ENCODE peak calls at places on chromosomes 4 and X, in seven cellular contexts. One of them, this sample, is unnamed.

GRCh38 chr4:117467404-117467803 is 382.0 kb upstream of the TRAM1L1 start:
- DNase-seq in activated T-helper 9 cell treated with anti-CD3 and anti-CD28 coated beads, Interleukin-2, amount 50 U/mL, for 16 hours: no peak
- DNase-seq in left lung: no peak
- DNase-seq in activated naive CD4-positive, alpha-beta T cell treated with anti-CD3 and anti-CD28 coated beads, Interleukin-2, amount 50 U/mL, for 72 hours: no peak
- DNase-seq in GM20000: no peak
- DNase-seq in NCI-H2171: no peak
- DNase-seq in stimulated activated CD8-positive, alpha-beta memory T cell treated with anti-CD3 and anti-CD28 coated beads, Interleukin-7, amount 100 ng/mL, for 48 hours: no peak
- DNase-seq in this sample: no peak

GRCh38 chrX:418927-419729 is 32.4 kb upstream of the PPP2R3B start:
- DNase-seq in activated T-helper 9 cell treated with anti-CD3 and anti-CD28 coated beads, Interleukin-2, amount 50 U/mL, for 16 hours: no peak
- DNase-seq in left lung: peak; percentile 76
- DNase-seq in activated naive CD4-positive, alpha-beta T cell treated with anti-CD3 and anti-CD28 coated beads, Interleukin-2, amount 50 U/mL, for 72 hours: no peak
- DNase-seq in GM20000: no peak
- DNase-seq in NCI-H2171: no peak
- DNase-seq in stimulated activated CD8-positive, alpha-beta memory T cell treated with anti-CD3 and anti-CD28 coated beads, Interleukin-7, amount 100 ng/mL, for 48 hours: no peak
- DNase-seq in this sample: no peak

GRCh38 chr4:74181225-74181624 is 23.3 kb downstream of the MTHFD2L start:
- DNase-seq in activated T-helper 9 cell treated with anti-CD3 and anti-CD28 coated beads, Interleukin-2, amount 50 U/mL, for 16 hours: no peak
- DNase-seq in left lung: no peak
- DNase-seq in activated naive CD4-positive, alpha-beta T cell treated with anti-CD3 and anti-CD28 coated beads, Interleukin-2, amount 50 U/mL, for 72 hours: no peak
- DNase-seq in GM20000: no peak
- DNase-seq in NCI-H2171: no peak
- DNase-seq in stimulated activated CD8-positive, alpha-beta memory T cell treated with anti-CD3 and anti-CD28 coated beads, Interleukin-7, amount 100 ng/mL, for 48 hours: no peak
- DNase-seq in this sample: no peak

GRCh38 chr4:40020221-40020620 is 36.4 kb upstream of the N4BP2 start:
- DNase-seq in activated T-helper 9 cell treated with anti-CD3 and anti-CD28 coated beads, Interleukin-2, amount 50 U/mL, for 16 hours: no peak
- DNase-seq in left lung: no peak
- DNase-seq in activated naive CD4-positive, alpha-beta T cell treated with anti-CD3 and anti-CD28 coated beads, Interleukin-2, amount 50 U/mL, for 72 hours: no peak
- DNase-seq in GM20000: no peak
- DNase-seq in NCI-H2171: no peak
- DNase-seq in stimulated activated CD8-positive, alpha-beta memory T cell treated with anti-CD3 and anti-CD28 coated beads, Interleukin-7, amount 100 ng/mL, for 48 hours: no peak
- DNase-seq in this sample: no peak

GRCh38 chr4:124206779-124207605 is 505.5 kb downstream of the ANKRD50 start:
- DNase-seq in activated T-helper 9 cell treated with anti-CD3 and anti-CD28 coated beads, Interleukin-2, amount 50 U/mL, for 16 hours: no peak
- DNase-seq in left lung: no peak
- DNase-seq in activated naive CD4-positive, alpha-beta T cell treated with anti-CD3 and anti-CD28 coated beads, Interleukin-2, amount 50 U/mL, for 72 hours: no peak
- DNase-seq in GM20000: no peak
- DNase-seq in NCI-H2171: no peak
- DNase-seq in stimulated activated CD8-positive, alpha-beta memory T cell treated with anti-CD3 and anti-CD28 coated beads, Interleukin-7, amount 100 ng/mL, for 48 hours: no peak
- DNase-seq in this sample: no peak

GRCh38 chr4:8592366-8593267 is at the start of gene CPZ:
- DNase-seq in activated T-helper 9 cell treated with anti-CD3 and anti-CD28 coated beads, Interleukin-2, amount 50 U/mL, for 16 hours: no peak
- DNase-seq in left lung: peak; percentile 77
- DNase-seq in activated naive CD4-positive, alpha-beta T cell treated with anti-CD3 and anti-CD28 coated beads, Interleukin-2, amount 50 U/mL, for 72 hours: no peak
- DNase-seq in GM20000: no peak
- DNase-seq in NCI-H2171: no peak
- DNase-seq in stimulated activated CD8-positive, alpha-beta memory T cell treated with anti-CD3 and anti-CD28 coated beads, Interleukin-7, amount 100 ng/mL, for 48 hours: no peak
- DNase-seq in this sample: no peak

GRCh38 chrX:134969726-134970125 is 21.1 kb upstream of the SMIM10 start:
- DNase-seq in activated T-helper 9 cell treated with anti-CD3 and anti-CD28 coated beads, Interleukin-2, amount 50 U/mL, for 16 hours: no peak
- DNase-seq in left lung: no peak
- DNase-seq in activated naive CD4-positive, alpha-beta T cell treated with anti-CD3 and anti-CD28 coated beads, Interleukin-2, amount 50 U/mL, for 72 hours: no peak
- DNase-seq in GM20000: no peak
- DNase-seq in NCI-H2171: no peak
- DNase-seq in stimulated activated CD8-positive, alpha-beta memory T cell treated with anti-CD3 and anti-CD28 coated beads, Interleukin-7, amount 100 ng/mL, for 48 hours: no peak
- DNase-seq in this sample: peak; percentile 27

GRCh38 chrX:11329016-11329415 is 35.8 kb downstream of the AMELX start:
- DNase-seq in activated T-helper 9 cell treated with anti-CD3 and anti-CD28 coated beads, Interleukin-2, amount 50 U/mL, for 16 hours: no peak
- DNase-seq in left lung: no peak
- DNase-seq in activated naive CD4-positive, alpha-beta T cell treated with anti-CD3 and anti-CD28 coated beads, Interleukin-2, amount 50 U/mL, for 72 hours: no peak
- DNase-seq in GM20000: no peak
- DNase-seq in NCI-H2171: no peak
- DNase-seq in stimulated activated CD8-positive, alpha-beta memory T cell treated with anti-CD3 and anti-CD28 coated beads, Interleukin-7, amount 100 ng/mL, for 48 hours: no peak
- DNase-seq in this sample: no peak

GRCh38 chrX:12878536-12878935 is 11.7 kb downstream of the TLR7 start:
- DNase-seq in activated T-helper 9 cell treated with anti-CD3 and anti-CD28 coated beads, Interleukin-2, amount 50 U/mL, for 16 hours: no peak
- DNase-seq in left lung: no peak
- DNase-seq in activated naive CD4-positive, alpha-beta T cell treated with anti-CD3 and anti-CD28 coated beads, Interleukin-2, amount 50 U/mL, for 72 hours: no peak
- DNase-seq in GM20000: no peak
- DNase-seq in NCI-H2171: no peak
- DNase-seq in stimulated activated CD8-positive, alpha-beta memory T cell treated with anti-CD3 and anti-CD28 coated beads, Interleukin-7, amount 100 ng/mL, for 48 hours: no peak
- DNase-seq in this sample: no peak

GRCh38 chr4:5524900-5525299 is 183.5 kb downstream of the EVC2 start:
- DNase-seq in activated T-helper 9 cell treated with anti-CD3 and anti-CD28 coated beads, Interleukin-2, amount 50 U/mL, for 16 hours: no peak
- DNase-seq in left lung: no peak
- DNase-seq in activated naive CD4-positive, alpha-beta T cell treated with anti-CD3 and anti-CD28 coated beads, Interleukin-2, amount 50 U/mL, for 72 hours: no peak
- DNase-seq in GM20000: no peak
- DNase-seq in NCI-H2171: no peak
- DNase-seq in stimulated activated CD8-positive, alpha-beta memory T cell treated with anti-CD3 and anti-CD28 coated beads, Interleukin-7, amount 100 ng/mL, for 48 hours: no peak
- DNase-seq in this sample: no peak

GRCh38 chr4:166172619-166173018 is 299.6 kb downstream of the TLL1 start:
- DNase-seq in activated T-helper 9 cell treated with anti-CD3 and anti-CD28 coated beads, Interleukin-2, amount 50 U/mL, for 16 hours: no peak
- DNase-seq in left lung: no peak
- DNase-seq in activated naive CD4-positive, alpha-beta T cell treated with anti-CD3 and anti-CD28 coated beads, Interleukin-2, amount 50 U/mL, for 72 hours: no peak
- DNase-seq in GM20000: no peak
- DNase-seq in NCI-H2171: no peak
- DNase-seq in stimulated activated CD8-positive, alpha-beta memory T cell treated with anti-CD3 and anti-CD28 coated beads, Interleukin-7, amount 100 ng/mL, for 48 hours: no peak
- DNase-seq in this sample: no peak

GRCh38 chr4:127446309-127446708 is 186.4 kb upstream of the INTU start:
- DNase-seq in activated T-helper 9 cell treated with anti-CD3 and anti-CD28 coated beads, Interleukin-2, amount 50 U/mL, for 16 hours: no peak
- DNase-seq in left lung: no peak
- DNase-seq in activated naive CD4-positive, alpha-beta T cell treated with anti-CD3 and anti-CD28 coated beads, Interleukin-2, amount 50 U/mL, for 72 hours: no peak
- DNase-seq in GM20000: no peak
- DNase-seq in NCI-H2171: no peak
- DNase-seq in stimulated activated CD8-positive, alpha-beta memory T cell treated with anti-CD3 and anti-CD28 coated beads, Interleukin-7, amount 100 ng/mL, for 48 hours: no peak
- DNase-seq in this sample: no peak

GRCh38 chr4:96193061-96193460 is 353.2 kb downstream of the PDHA2 start:
- DNase-seq in activated T-helper 9 cell treated with anti-CD3 and anti-CD28 coated beads, Interleukin-2, amount 50 U/mL, for 16 hours: no peak
- DNase-seq in left lung: no peak
- DNase-seq in activated naive CD4-positive, alpha-beta T cell treated with anti-CD3 and anti-CD28 coated beads, Interleukin-2, amount 50 U/mL, for 72 hours: no peak
- DNase-seq in GM20000: no peak
- DNase-seq in NCI-H2171: no peak
- DNase-seq in stimulated activated CD8-positive, alpha-beta memory T cell treated with anti-CD3 and anti-CD28 coated beads, Interleukin-7, amount 100 ng/mL, for 48 hours: no peak
- DNase-seq in this sample: no peak

GRCh38 chr4:120525106-120525505 is 397.4 kb downstream of the PRDM5 start:
- DNase-seq in activated T-helper 9 cell treated with anti-CD3 and anti-CD28 coated beads, Interleukin-2, amount 50 U/mL, for 16 hours: no peak
- DNase-seq in left lung: no peak
- DNase-seq in activated naive CD4-positive, alpha-beta T cell treated with anti-CD3 and anti-CD28 coated beads, Interleukin-2, amount 50 U/mL, for 72 hours: no peak
- DNase-seq in GM20000: no peak
- DNase-seq in NCI-H2171: no peak
- DNase-seq in stimulated activated CD8-positive, alpha-beta memory T cell treated with anti-CD3 and anti-CD28 coated beads, Interleukin-7, amount 100 ng/mL, for 48 hours: no peak
- DNase-seq in this sample: no peak

GRCh38 chr4:86582453-86582852 is 11.7 kb upstream of the PTPN13 start:
- DNase-seq in activated T-helper 9 cell treated with anti-CD3 and anti-CD28 coated beads, Interleukin-2, amount 50 U/mL, for 16 hours: no peak
- DNase-seq in left lung: no peak
- DNase-seq in activated naive CD4-positive, alpha-beta T cell treated with anti-CD3 and anti-CD28 coated beads, Interleukin-2, amount 50 U/mL, for 72 hours: no peak
- DNase-seq in GM20000: no peak
- DNase-seq in NCI-H2171: no peak
- DNase-seq in stimulated activated CD8-positive, alpha-beta memory T cell treated with anti-CD3 and anti-CD28 coated beads, Interleukin-7, amount 100 ng/mL, for 48 hours: no peak
- DNase-seq in this sample: no peak

GRCh38 chrX:97616883-97617510 is 733.3 kb downstream of the RPA4 start:
- DNase-seq in activated T-helper 9 cell treated with anti-CD3 and anti-CD28 coated beads, Interleukin-2, amount 50 U/mL, for 16 hours: no peak
- DNase-seq in left lung: no peak
- DNase-seq in activated naive CD4-positive, alpha-beta T cell treated with anti-CD3 and anti-CD28 coated beads, Interleukin-2, amount 50 U/mL, for 72 hours: no peak
- DNase-seq in GM20000: peak; percentile 6
- DNase-seq in NCI-H2171: no peak
- DNase-seq in stimulated activated CD8-positive, alpha-beta memory T cell treated with anti-CD3 and anti-CD28 coated beads, Interleukin-7, amount 100 ng/mL, for 48 hours: no peak
- DNase-seq in this sample: no peak

GRCh38 chrX:54030329-54030728 is 13.9 kb downstream of the PHF8 start:
- DNase-seq in activated T-helper 9 cell treated with anti-CD3 and anti-CD28 coated beads, Interleukin-2, amount 50 U/mL, for 16 hours: no peak
- DNase-seq in left lung: no peak
- DNase-seq in activated naive CD4-positive, alpha-beta T cell treated with anti-CD3 and anti-CD28 coated beads, Interleukin-2, amount 50 U/mL, for 72 hours: no peak
- DNase-seq in GM20000: no peak
- DNase-seq in NCI-H2171: no peak
- DNase-seq in stimulated activated CD8-positive, alpha-beta memory T cell treated with anti-CD3 and anti-CD28 coated beads, Interleukin-7, amount 100 ng/mL, for 48 hours: no peak
- DNase-seq in this sample: no peak

GRCh38 chr4:40216622-40217366 is 20.0 kb downstream of the RHOH start:
- DNase-seq in activated T-helper 9 cell treated with anti-CD3 and anti-CD28 coated beads, Interleukin-2, amount 50 U/mL, for 16 hours: no peak
- DNase-seq in left lung: no peak
- DNase-seq in activated naive CD4-positive, alpha-beta T cell treated with anti-CD3 and anti-CD28 coated beads, Interleukin-2, amount 50 U/mL, for 72 hours: no peak
- DNase-seq in GM20000: no peak
- DNase-seq in NCI-H2171: no peak
- DNase-seq in stimulated activated CD8-positive, alpha-beta memory T cell treated with anti-CD3 and anti-CD28 coated beads, Interleukin-7, amount 100 ng/mL, for 48 hours: no peak
- DNase-seq in this sample: no peak

GRCh38 chrX:142068365-142068764 is 136.7 kb downstream of the MAGEC2 start:
- DNase-seq in activated T-helper 9 cell treated with anti-CD3 and anti-CD28 coated beads, Interleukin-2, amount 50 U/mL, for 16 hours: no peak
- DNase-seq in left lung: no peak
- DNase-seq in activated naive CD4-positive, alpha-beta T cell treated with anti-CD3 and anti-CD28 coated beads, Interleukin-2, amount 50 U/mL, for 72 hours: no peak
- DNase-seq in GM20000: no peak
- DNase-seq in NCI-H2171: no peak
- DNase-seq in stimulated activated CD8-positive, alpha-beta memory T cell treated with anti-CD3 and anti-CD28 coated beads, Interleukin-7, amount 100 ng/mL, for 48 hours: no peak
- DNase-seq in this sample: no peak

GRCh38 chrX:40778861-40779575 is 43.7 kb upstream of the MED14 start:
- DNase-seq in activated T-helper 9 cell treated with anti-CD3 and anti-CD28 coated beads, Interleukin-2, amount 50 U/mL, for 16 hours: no peak
- DNase-seq in left lung: no peak
- DNase-seq in activated naive CD4-positive, alpha-beta T cell treated with anti-CD3 and anti-CD28 coated beads, Interleukin-2, amount 50 U/mL, for 72 hours: no peak
- DNase-seq in GM20000: no peak
- DNase-seq in NCI-H2171: no peak
- DNase-seq in stimulated activated CD8-positive, alpha-beta memory T cell treated with anti-CD3 and anti-CD28 coated beads, Interleukin-7, amount 100 ng/mL, for 48 hours: no peak
- DNase-seq in this sample: no peak

GRCh38 chrX:124507276-124507675 is 160.9 kb downstream of the SH2D1A start:
- DNase-seq in activated T-helper 9 cell treated with anti-CD3 and anti-CD28 coated beads, Interleukin-2, amount 50 U/mL, for 16 hours: no peak
- DNase-seq in left lung: no peak
- DNase-seq in activated naive CD4-positive, alpha-beta T cell treated with anti-CD3 and anti-CD28 coated beads, Interleukin-2, amount 50 U/mL, for 72 hours: no peak
- DNase-seq in GM20000: no peak
- DNase-seq in NCI-H2171: no peak
- DNase-seq in stimulated activated CD8-positive, alpha-beta memory T cell treated with anti-CD3 and anti-CD28 coated beads, Interleukin-7, amount 100 ng/mL, for 48 hours: no peak
- DNase-seq in this sample: no peak

GRCh38 chrX:13044441-13044840 is at the start of gene FAM9C:
- DNase-seq in activated T-helper 9 cell treated with anti-CD3 and anti-CD28 coated beads, Interleukin-2, amount 50 U/mL, for 16 hours: no peak
- DNase-seq in left lung: peak; percentile 38
- DNase-seq in activated naive CD4-positive, alpha-beta T cell treated with anti-CD3 and anti-CD28 coated beads, Interleukin-2, amount 50 U/mL, for 72 hours: no peak
- DNase-seq in GM20000: no peak
- DNase-seq in NCI-H2171: no peak
- DNase-seq in stimulated activated CD8-positive, alpha-beta memory T cell treated with anti-CD3 and anti-CD28 coated beads, Interleukin-7, amount 100 ng/mL, for 48 hours: no peak
- DNase-seq in this sample: no peak

GRCh38 chrX:107448625-107449468 is 605 bp upstream of the FRMPD3 start:
- DNase-seq in activated T-helper 9 cell treated with anti-CD3 and anti-CD28 coated beads, Interleukin-2, amount 50 U/mL, for 16 hours: no peak
- DNase-seq in left lung: no peak
- DNase-seq in activated naive CD4-positive, alpha-beta T cell treated with anti-CD3 and anti-CD28 coated beads, Interleukin-2, amount 50 U/mL, for 72 hours: no peak
- DNase-seq in GM20000: no peak
- DNase-seq in NCI-H2171: no peak
- DNase-seq in stimulated activated CD8-positive, alpha-beta memory T cell treated with anti-CD3 and anti-CD28 coated beads, Interleukin-7, amount 100 ng/mL, for 48 hours: no peak
- DNase-seq in this sample: no peak

GRCh38 chr4:177494791-177495190 is 52.6 kb upstream of the AGA start:
- DNase-seq in activated T-helper 9 cell treated with anti-CD3 and anti-CD28 coated beads, Interleukin-2, amount 50 U/mL, for 16 hours: no peak
- DNase-seq in left lung: no peak
- DNase-seq in activated naive CD4-positive, alpha-beta T cell treated with anti-CD3 and anti-CD28 coated beads, Interleukin-2, amount 50 U/mL, for 72 hours: no peak
- DNase-seq in GM20000: no peak
- DNase-seq in NCI-H2171: no peak
- DNase-seq in stimulated activated CD8-positive, alpha-beta memory T cell treated with anti-CD3 and anti-CD28 coated beads, Interleukin-7, amount 100 ng/mL, for 48 hours: no peak
- DNase-seq in this sample: no peak

GRCh38 chr4:186118582-186118981 is 14.1 kb downstream of the FAM149A start:
- DNase-seq in activated T-helper 9 cell treated with anti-CD3 and anti-CD28 coated beads, Interleukin-2, amount 50 U/mL, for 16 hours: no peak
- DNase-seq in left lung: no peak
- DNase-seq in activated naive CD4-positive, alpha-beta T cell treated with anti-CD3 and anti-CD28 coated beads, Interleukin-2, amount 50 U/mL, for 72 hours: no peak
- DNase-seq in GM20000: no peak
- DNase-seq in NCI-H2171: no peak
- DNase-seq in stimulated activated CD8-positive, alpha-beta memory T cell treated with anti-CD3 and anti-CD28 coated beads, Interleukin-7, amount 100 ng/mL, for 48 hours: no peak
- DNase-seq in this sample: no peak

GRCh38 chr4:109495514-109495913 is 61.9 kb downstream of the SEC24B start:
- DNase-seq in activated T-helper 9 cell treated with anti-CD3 and anti-CD28 coated beads, Interleukin-2, amount 50 U/mL, for 16 hours: no peak
- DNase-seq in left lung: no peak
- DNase-seq in activated naive CD4-positive, alpha-beta T cell treated with anti-CD3 and anti-CD28 coated beads, Interleukin-2, amount 50 U/mL, for 72 hours: no peak
- DNase-seq in GM20000: no peak
- DNase-seq in NCI-H2171: no peak
- DNase-seq in stimulated activated CD8-positive, alpha-beta memory T cell treated with anti-CD3 and anti-CD28 coated beads, Interleukin-7, amount 100 ng/mL, for 48 hours: no peak
- DNase-seq in this sample: no peak

GRCh38 chrX:131802836-131803626 is 220.1 kb upstream of the STK26 start:
- DNase-seq in activated T-helper 9 cell treated with anti-CD3 and anti-CD28 coated beads, Interleukin-2, amount 50 U/mL, for 16 hours: peak; percentile 53
- DNase-seq in left lung: no peak
- DNase-seq in activated naive CD4-positive, alpha-beta T cell treated with anti-CD3 and anti-CD28 coated beads, Interleukin-2, amount 50 U/mL, for 72 hours: no peak
- DNase-seq in GM20000: no peak
- DNase-seq in NCI-H2171: no peak
- DNase-seq in stimulated activated CD8-positive, alpha-beta memory T cell treated with anti-CD3 and anti-CD28 coated beads, Interleukin-7, amount 100 ng/mL, for 48 hours: no peak
- DNase-seq in this sample: peak; percentile 40

GRCh38 chr4:23238848-23239247 is 546.1 kb downstream of the GBA3 start:
- DNase-seq in activated T-helper 9 cell treated with anti-CD3 and anti-CD28 coated beads, Interleukin-2, amount 50 U/mL, for 16 hours: no peak
- DNase-seq in left lung: no peak
- DNase-seq in activated naive CD4-positive, alpha-beta T cell treated with anti-CD3 and anti-CD28 coated beads, Interleukin-2, amount 50 U/mL, for 72 hours: no peak
- DNase-seq in GM20000: no peak
- DNase-seq in NCI-H2171: no peak
- DNase-seq in stimulated activated CD8-positive, alpha-beta memory T cell treated with anti-CD3 and anti-CD28 coated beads, Interleukin-7, amount 100 ng/mL, for 48 hours: no peak
- DNase-seq in this sample: no peak

GRCh38 chrX:106742831-106743230 is 16.3 kb downstream of the RNF128 start:
- DNase-seq in activated T-helper 9 cell treated with anti-CD3 and anti-CD28 coated beads, Interleukin-2, amount 50 U/mL, for 16 hours: no peak
- DNase-seq in left lung: no peak
- DNase-seq in activated naive CD4-positive, alpha-beta T cell treated with anti-CD3 and anti-CD28 coated beads, Interleukin-2, amount 50 U/mL, for 72 hours: no peak
- DNase-seq in GM20000: no peak
- DNase-seq in NCI-H2171: no peak
- DNase-seq in stimulated activated CD8-positive, alpha-beta memory T cell treated with anti-CD3 and anti-CD28 coated beads, Interleukin-7, amount 100 ng/mL, for 48 hours: no peak
- DNase-seq in this sample: no peak

GRCh38 chrX:24334473-24334872 is 20.6 kb upstream of the SUPT20HL2 start:
- DNase-seq in activated T-helper 9 cell treated with anti-CD3 and anti-CD28 coated beads, Interleukin-2, amount 50 U/mL, for 16 hours: no peak
- DNase-seq in left lung: no peak
- DNase-seq in activated naive CD4-positive, alpha-beta T cell treated with anti-CD3 and anti-CD28 coated beads, Interleukin-2, amount 50 U/mL, for 72 hours: no peak
- DNase-seq in GM20000: no peak
- DNase-seq in NCI-H2171: no peak
- DNase-seq in stimulated activated CD8-positive, alpha-beta memory T cell treated with anti-CD3 and anti-CD28 coated beads, Interleukin-7, amount 100 ng/mL, for 48 hours: no peak
- DNase-seq in this sample: no peak

GRCh38 chr4:78476108-78476704 is 75.4 kb upstream of the ANXA3 start:
- DNase-seq in activated T-helper 9 cell treated with anti-CD3 and anti-CD28 coated beads, Interleukin-2, amount 50 U/mL, for 16 hours: no peak
- DNase-seq in left lung: no peak
- DNase-seq in activated naive CD4-positive, alpha-beta T cell treated with anti-CD3 and anti-CD28 coated beads, Interleukin-2, amount 50 U/mL, for 72 hours: no peak
- DNase-seq in GM20000: no peak
- DNase-seq in NCI-H2171: no peak
- DNase-seq in stimulated activated CD8-positive, alpha-beta memory T cell treated with anti-CD3 and anti-CD28 coated beads, Interleukin-7, amount 100 ng/mL, for 48 hours: no peak
- DNase-seq in this sample: no peak

GRCh38 chrX:9114245-9114644 is 80.3 kb upstream of the FAM9B start:
- DNase-seq in activated T-helper 9 cell treated with anti-CD3 and anti-CD28 coated beads, Interleukin-2, amount 50 U/mL, for 16 hours: no peak
- DNase-seq in left lung: no peak
- DNase-seq in activated naive CD4-positive, alpha-beta T cell treated with anti-CD3 and anti-CD28 coated beads, Interleukin-2, amount 50 U/mL, for 72 hours: no peak
- DNase-seq in GM20000: no peak
- DNase-seq in NCI-H2171: no peak
- DNase-seq in stimulated activated CD8-positive, alpha-beta memory T cell treated with anti-CD3 and anti-CD28 coated beads, Interleukin-7, amount 100 ng/mL, for 48 hours: no peak
- DNase-seq in this sample: no peak

GRCh38 chr4:73864973-73865372 is 4.2 kb upstream of the CXCL1 start:
- DNase-seq in activated T-helper 9 cell treated with anti-CD3 and anti-CD28 coated beads, Interleukin-2, amount 50 U/mL, for 16 hours: no peak
- DNase-seq in left lung: no peak
- DNase-seq in activated naive CD4-positive, alpha-beta T cell treated with anti-CD3 and anti-CD28 coated beads, Interleukin-2, amount 50 U/mL, for 72 hours: no peak
- DNase-seq in GM20000: no peak
- DNase-seq in NCI-H2171: no peak
- DNase-seq in stimulated activated CD8-positive, alpha-beta memory T cell treated with anti-CD3 and anti-CD28 coated beads, Interleukin-7, amount 100 ng/mL, for 48 hours: no peak
- DNase-seq in this sample: no peak

GRCh38 chr4:75908555-75908954 is 6.3 kb upstream of the PPEF2 start:
- DNase-seq in activated T-helper 9 cell treated with anti-CD3 and anti-CD28 coated beads, Interleukin-2, amount 50 U/mL, for 16 hours: no peak
- DNase-seq in left lung: no peak
- DNase-seq in activated naive CD4-positive, alpha-beta T cell treated with anti-CD3 and anti-CD28 coated beads, Interleukin-2, amount 50 U/mL, for 72 hours: no peak
- DNase-seq in GM20000: no peak
- DNase-seq in NCI-H2171: no peak
- DNase-seq in stimulated activated CD8-positive, alpha-beta memory T cell treated with anti-CD3 and anti-CD28 coated beads, Interleukin-7, amount 100 ng/mL, for 48 hours: no peak
- DNase-seq in this sample: no peak

GRCh38 chr4:95108883-95109421 is 351.2 kb downstream of the BMPR1B start:
- DNase-seq in activated T-helper 9 cell treated with anti-CD3 and anti-CD28 coated beads, Interleukin-2, amount 50 U/mL, for 16 hours: no peak
- DNase-seq in left lung: no peak
- DNase-seq in activated naive CD4-positive, alpha-beta T cell treated with anti-CD3 and anti-CD28 coated beads, Interleukin-2, amount 50 U/mL, for 72 hours: no peak
- DNase-seq in GM20000: no peak
- DNase-seq in NCI-H2171: no peak
- DNase-seq in stimulated activated CD8-positive, alpha-beta memory T cell treated with anti-CD3 and anti-CD28 coated beads, Interleukin-7, amount 100 ng/mL, for 48 hours: no peak
- DNase-seq in this sample: no peak

GRCh38 chr4:168765726-168766125 is 244.3 kb downstream of the CBR4 start:
- DNase-seq in activated T-helper 9 cell treated with anti-CD3 and anti-CD28 coated beads, Interleukin-2, amount 50 U/mL, for 16 hours: no peak
- DNase-seq in left lung: no peak
- DNase-seq in activated naive CD4-positive, alpha-beta T cell treated with anti-CD3 and anti-CD28 coated beads, Interleukin-2, amount 50 U/mL, for 72 hours: no peak
- DNase-seq in GM20000: no peak
- DNase-seq in NCI-H2171: no peak
- DNase-seq in stimulated activated CD8-positive, alpha-beta memory T cell treated with anti-CD3 and anti-CD28 coated beads, Interleukin-7, amount 100 ng/mL, for 48 hours: no peak
- DNase-seq in this sample: no peak